ENCODE peak calls at places on chromosomes 4 and X, in seven cellular contexts. D is ovary; V is adipocyte; B is SJSA1; Q is CD8-positive, alpha-beta memory T cell; W is transverse colon; A is CD8-positive, alpha-beta T cell. E is an unnamed sample.
A peak's percentile ranks its signal among the peaks of the same experiment; 100 is the strongest.

GRCh38 chr4:72604324-72604723 is 35.3 kb upstream of the ADAMTS3 start:
- DNase-seq in D (no peak), V (no peak), B (no peak), Q (no peak), W (no peak), A (no peak), E (no peak)

GRCh38 chr4:34486964-34487363 is 1757.3 kb downstream of the ARAP2 start:
- DNase-seq in D (no peak), V (no peak), B (no peak), Q (no peak), W (no peak), A (no peak), E (no peak)

GRCh38 chrX:21427086-21427485 is 52.9 kb downstream of the CNKSR2 start:
- DNase-seq in D (no peak), V (no peak), B (no peak), Q (no peak), W (no peak), A (no peak), E (no peak)

GRCh38 chrX:9465380-9466114 is 689 bp downstream of the TBL1X start:
- DNase-seq in D (peak; percentile 15), V (peak; percentile 47), B (no peak), Q (no peak), W (peak; percentile 23), A (peak; percentile 45), E (no peak)

GRCh38 chr4:17574206-17574605 is 2.8 kb upstream of the LAP3 start:
- DNase-seq in D (no peak), V (no peak), B (no peak), Q (no peak), W (no peak), A (no peak), E (no peak)

GRCh38 chr4:28167411-28167810 is 1306.8 kb downstream of the STIM2 start:
- DNase-seq in D (no peak), V (no peak), B (no peak), Q (no peak), W (no peak), A (no peak), E (no peak)

GRCh38 chr4:146255874-146256273 is 41.5 kb downstream of the REELD1 start:
- DNase-seq in D (no peak), V (peak; percentile 55), B (no peak), Q (no peak), W (no peak), A (no peak), E (no peak)

GRCh38 chrX:485368-485767 is 98.7 kb upstream of the PPP2R3B start:
- DNase-seq in D (no peak), V (no peak), B (no peak), Q (no peak), W (no peak), A (no peak), E (no peak)

GRCh38 chrX:9221714-9222113 is 187.8 kb upstream of the FAM9B start:
- DNase-seq in D (no peak), V (no peak), B (no peak), Q (no peak), W (no peak), A (no peak), E (no peak)

GRCh38 chrX:136106920-136107534 is 40.3 kb upstream of the FHL1 start:
- DNase-seq in D (no peak), V (no peak), B (no peak), Q (no peak), W (no peak), A (no peak), E (no peak)

GRCh38 chr4:147927377-147928137 is 195.7 kb downstream of the ARHGAP10 start:
- DNase-seq in D (no peak), V (peak; percentile 55), B (peak; percentile 50), Q (no peak), W (no peak), A (no peak), E (no peak)

GRCh38 chr4:94168321-94168720 is 39.3 kb upstream of the SMARCAD1 start:
- DNase-seq in D (no peak), V (peak; percentile 7), B (no peak), Q (no peak), W (no peak), A (no peak), E (no peak)

GRCh38 chr4:26228883-26229282 is 91.9 kb upstream of the RBPJ start:
- DNase-seq in D (no peak), V (no peak), B (no peak), Q (no peak), W (no peak), A (no peak), E (no peak)

GRCh38 chr4:38106301-38106700 is 146.1 kb downstream of the PTTG2 start:
- DNase-seq in D (no peak), V (no peak), B (no peak), Q (no peak), W (no peak), A (no peak), E (no peak)

GRCh38 chrX:140431521-140431920 is 73.3 kb downstream of the SOX3 start:
- DNase-seq in D (no peak), V (no peak), B (no peak), Q (no peak), W (no peak), A (no peak), E (no peak)

DNA sequence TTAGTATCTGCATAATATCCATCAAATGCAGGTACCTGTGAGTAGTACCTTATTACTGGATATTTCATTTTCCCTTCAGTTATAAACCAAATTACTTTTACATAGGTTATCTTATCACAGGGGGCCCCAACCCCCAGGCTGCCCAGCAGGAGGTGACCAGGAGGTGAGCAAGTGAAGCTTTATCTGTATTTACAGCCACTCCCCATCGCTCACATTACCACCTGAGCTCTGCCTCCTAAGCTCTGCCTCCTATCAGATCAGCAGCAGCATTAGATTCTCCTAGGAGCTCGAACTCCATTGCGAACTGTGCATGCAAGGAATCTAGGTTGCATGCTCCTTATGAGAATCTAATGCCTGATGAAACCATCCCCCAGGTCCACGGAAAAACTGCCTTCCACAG is 6.3 kb downstream of the PRSS12 start:
- DNase-seq in D (no peak), V (no peak), B (no peak), Q (no peak), W (peak; percentile 13), A (no peak), E (no peak)
- H3K4me1 ChIP-seq in D (no peaks in the 10 kb centered on the region), V (peaks cover 4% of the 10 kb centered on the region), B (no peaks in the 10 kb centered on the region), Q (no peaks in the 10 kb centered on the region), W (peaks cover 45% of the 10 kb centered on the region), A (no peaks in the 10 kb centered on the region), E (no peaks in the 10 kb centered on the region)

GRCh38 chr4:16085822-16086221 is 2.0 kb upstream of the PROM1 start:
- DNase-seq in D (no peak), V (no peak), B (no peak), Q (no peak), W (no peak), A (no peak), E (no peak)
- H3K27me3 ChIP-seq in D (no peaks in the 10 kb centered on the region), V (peaks cover 74% of the 10 kb centered on the region), B (no peaks in the 10 kb centered on the region), Q (peaks cover 18% of the 10 kb centered on the region), W (peaks cover 43% of the 10 kb centered on the region), A (peaks cover 13% of the 10 kb centered on the region), E (peaks cover 10% of the 10 kb centered on the region)

GRCh38 chr4:153154010-153154975 is 50.0 kb upstream of the TRIM2 start:
- DNase-seq in D (no peak), V (peak; percentile 72), B (peak; percentile 50), Q (no peak), W (peak; percentile 50), A (no peak), E (peak; percentile 12)
- H3K4me3 ChIP-seq in D (peak overlapping the region; percentile 46), V (peak overlapping the region; percentile 82), B (peak overlapping the region; percentile 46), Q (peak overlapping the region; percentile 70), W (peak overlapping the region; percentile 47), A (peak overlapping the region; percentile 63), E (peak overlapping the region; percentile 29)

GRCh38 chrX:149493567-149494562 is 11.2 kb downstream of the IDS start:
- DNase-seq in D (no peak), V (no peak), B (no peak), Q (no peak), W (peak; percentile 18), A (no peak), E (no peak)
- H3K4me1 ChIP-seq in D (no peaks in the 10 kb centered on the region), V (peaks cover 17% of the 10 kb centered on the region), B (peaks cover 31% of the 10 kb centered on the region), Q (no peaks in the 10 kb centered on the region), W (peaks cover 17% of the 10 kb centered on the region), A (no peaks in the 10 kb centered on the region), E (no peaks in the 10 kb centered on the region)

GRCh38 chr4:1402021-1402515 is 4.2 kb downstream of the NKX1-1 start:
- DNase-seq in D (no peak), V (no peak), B (peak; percentile 23), Q (no peak), W (no peak), A (no peak), E (no peak)

GRCh38 chr4:1400191-1400805 is 5.9 kb downstream of the NKX1-1 start:
- DNase-seq in D (no peak), V (no peak), B (no peak), Q (no peak), W (no peak), A (no peak), E (no peak)

GRCh38 chr4:1399508-1400190 is 6.6 kb downstream of the NKX1-1 start:
- DNase-seq in D (no peak), V (no peak), B (no peak), Q (no peak), W (no peak), A (no peak), E (no peak)

GRCh38 chr4:1401409-1402020 is 4.7 kb downstream of the NKX1-1 start:
- DNase-seq in D (no peak), V (no peak), B (peak; percentile 17), Q (no peak), W (no peak), A (no peak), E (no peak)

DNA sequence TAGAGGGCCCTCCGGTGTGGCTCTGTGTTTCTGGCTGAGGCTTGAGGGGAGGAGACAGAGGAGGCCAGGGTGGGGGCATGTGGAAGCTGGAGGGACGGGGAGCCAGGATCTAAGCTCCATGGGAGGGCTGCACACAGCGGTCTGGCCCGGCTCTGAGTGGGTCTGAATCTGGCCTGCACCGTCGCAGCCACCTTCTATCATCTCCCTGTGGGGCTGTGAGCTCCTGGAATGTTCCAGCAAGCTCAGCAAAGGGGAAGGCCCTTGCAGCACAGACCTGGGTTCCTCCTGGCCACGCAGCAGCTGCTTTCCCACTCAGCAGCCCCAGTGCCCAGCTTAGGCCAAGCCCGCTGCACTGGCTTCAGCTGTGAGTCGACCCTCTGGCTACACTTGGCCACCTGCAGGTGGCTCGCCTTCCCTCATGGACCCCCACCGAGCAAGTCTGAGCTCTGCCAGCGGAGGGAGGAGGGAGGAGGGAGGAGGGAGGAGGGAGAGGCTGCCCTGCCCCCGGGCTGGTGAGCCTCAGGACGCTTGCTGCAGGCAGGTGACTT is 5.3 kb downstream of the NKX1-1 start:
- DNase-seq in D (no peak), V (no peak), B (no peak), Q (no peak), W (no peak), A (no peak), E (no peak)
- H3K27me3 ChIP-seq in D (peaks cover 7% of the 10 kb centered on the region), V (peaks cover 35% of the 10 kb centered on the region), B (peaks cover 22% of the 10 kb centered on the region), Q (peaks cover 10% of the 10 kb centered on the region), W (peaks cover 65% of the 10 kb centered on the region), A (peaks cover 14% of the 10 kb centered on the region), E (peaks cover 68% of the 10 kb centered on the region)

GRCh38 chr4:1154523-1155182 is 17.7 kb downstream of the SPON2 start:
- DNase-seq in D (no peak), V (no peak), B (no peak), Q (no peak), W (peak; percentile 55), A (no peak), E (no peak)
- H3K4me3 ChIP-seq in D (no peak overlapping the region), V (no peak overlapping the region), B (no peak overlapping the region), Q (no peak overlapping the region), W (no peak overlapping the region), A (no peak overlapping the region), E (no peak overlapping the region)

GRCh38 chrX:38638952-38639529 is 77.7 kb downstream of the TSPAN7 start:
- DNase-seq in D (no peak), V (no peak), B (no peak), Q (no peak), W (no peak), A (no peak), E (no peak)
- H3K4me1 ChIP-seq in D (no peaks in the 10 kb centered on the region), V (no peaks in the 10 kb centered on the region), B (peaks cover 31% of the 10 kb centered on the region), Q (no peaks in the 10 kb centered on the region), W (no peaks in the 10 kb centered on the region), A (no peaks in the 10 kb centered on the region), E (no peaks in the 10 kb centered on the region)